ENCODE peak calls at places on chromosome 17, in eight cellular contexts. N is cardiac fibroblast; D is GM23338; E is left ventricle myocardium inferior; X is NCI-H345; L is activated T-helper 1 cell treated with anti-CD3 and anti-CD28 coated beads, Interleukin-12 subunit alpha, Interleukin-12 subunit beta, Interleukin-2, Interleukin-4 antibody, amounts not matched to agents 30 ng/mL and 10 ng/mL and 1 ng/mL, durations not matched to agents 14 hours and 24 hours and 36 hours; H is aorta; Z is Caco-2. A is an unnamed sample.
A peak's percentile ranks its signal among the peaks of the same experiment; 100 is the strongest.

GRCh38 chr17:57284583-57284982 is 28.3 kb downstream of the MSI2 start:
- DNase-seq in N (no peak), X (no peak), E (no peak), H (no peak), L (no peak), Z (no peak), D (no peak), A (no peak)

GRCh38 chr17:1684307-1685189 is at the start of gene PRPF8:
- DNase-seq in L (peak; percentile 98), E (peak; percentile 97), Z (peak; percentile 98), N (peak; percentile 98), D (peak; percentile 98), X (peak; percentile 96), H (peak; percentile 99), A (peak; percentile 99)

GRCh38 chr17:31525801-31526549 is 134.5 kb downstream of the RAB11FIP4 start:
- DNase-seq in L (no peak), E (no peak), D (peak; percentile 56), Z (no peak), X (no peak), N (no peak), H (no peak), A (no peak)

GRCh38 chr17:82407255-82407654 is 10.9 kb upstream of the HEXD start:
- DNase-seq in Z (no peak), L (no peak), X (no peak), D (no peak), E (peak; percentile 52), H (no peak), N (no peak), A (no peak)

GRCh38 chr17:77887464-77888241 is 70.8 kb upstream of the TNRC6C start:
- DNase-seq in E (peak; percentile 88), N (peak; percentile 80), X (peak; percentile 75), Z (peak; percentile 69), L (peak; percentile 38), D (peak; percentile 66), H (peak; percentile 94), A (peak; percentile 30)

GRCh38 chr17:51803161-51803560 is 355.4 kb downstream of the CA10 start:
- DNase-seq in X (no peak), L (no peak), H (no peak), N (no peak), D (peak; percentile 24), E (no peak), Z (no peak), A (no peak)

GRCh38 chr17:78242024-78242742 is 10.8 kb downstream of the TMEM235 start:
- DNase-seq in L (no peak), X (no peak), E (no peak), Z (no peak), H (no peak), N (no peak), D (no peak), A (no peak)

GRCh38 chr17:48831549-48831883 is 681 bp downstream of the CALCOCO2 start:
- DNase-seq in D (no peak), X (no peak), L (no peak), N (no peak), Z (no peak), E (no peak), H (no peak), A (no peak)

GRCh38 chr17:44376124-44376523 is 12.5 kb upstream of the FAM171A2 start:
- DNase-seq in Z (no peak), N (peak; percentile 26), D (peak; percentile 86), X (no peak), H (no peak), E (peak; percentile 56), L (no peak), A (no peak)

GRCh38 chr17:16352303-16352837 is 899 bp downstream of the CENPV start:
- DNase-seq in E (peak; percentile 18), D (peak; percentile 85), L (peak; percentile 7), N (peak; percentile 37), Z (peak; percentile 54), X (peak; percentile 76), H (peak; percentile 55), A (peak; percentile 44)

GRCh38 chr17:83175551-83176271 is 96.3 kb downstream of the METRNL start:
- DNase-seq in Z (peak; percentile 23), D (no peak), L (no peak), H (no peak), N (no peak), E (no peak), X (no peak), A (no peak)

GRCh38 chr17:81994593-81995462 is 17.4 kb downstream of the ASPSCR1 start:
- DNase-seq in N (no peak), Z (no peak), X (no peak), E (no peak), H (no peak), D (no peak), L (no peak), A (no peak)

GRCh38 chr17:59620518-59621259 is 994 bp downstream of the CLTC start:
- DNase-seq in D (peak; percentile 50), H (peak; percentile 72), E (peak; percentile 30), X (peak; percentile 45), N (peak; percentile 35), L (peak; percentile 25), Z (peak; percentile 85), A (peak; percentile 54)

GRCh38 chr17:77353684-77354419 is 213.1 kb downstream of the SEC14L1 start:
- DNase-seq in X (no peak), Z (no peak), H (no peak), L (no peak), D (no peak), N (peak; percentile 48), E (no peak), A (no peak)

GRCh38 chr17:68820476-68820824 is 134.7 kb downstream of the ABCA8 start:
- DNase-seq in N (no peak), Z (no peak), E (no peak), D (no peak), H (no peak), L (no peak), X (no peak), A (no peak)

GRCh38 chr17:82272495-82273326 is 789 bp downstream of the CSNK1D start:
- DNase-seq in D (peak; percentile 48), X (peak; percentile 51), H (peak; percentile 77), L (peak; percentile 44), E (peak; percentile 56), N (no peak), Z (no peak), A (no peak)

GRCh38 chr17:31508310-31509094 is 117.0 kb downstream of the RAB11FIP4 start:
- DNase-seq in E (no peak), Z (no peak), H (peak; percentile 35), X (no peak), N (no peak), D (peak; percentile 73), L (peak; percentile 75), A (no peak)

GRCh38 chr17:28170771-28171170 is 128.3 kb downstream of the NLK start:
- DNase-seq in Z (no peak), L (no peak), E (no peak), D (no peak), N (peak; percentile 4), X (no peak), H (no peak), A (no peak)

GRCh38 chr17:30345527-30346075 is 11.7 kb upstream of the TMIGD1 start:
- DNase-seq in L (no peak), X (no peak), E (no peak), Z (no peak), H (no peak), N (no peak), D (no peak), A (no peak)

GRCh38 chr17:9924735-9925191 is 19.7 kb upstream of the RCVRN start:
- DNase-seq in H (no peak), L (peak; percentile 1), X (peak; percentile 42), E (peak; percentile 14), Z (peak; percentile 33), D (peak; percentile 90), N (peak; percentile 76), A (peak; percentile 71)

GRCh38 chr17:76414334-76415295 is 30.2 kb downstream of the SPHK1 start:
- DNase-seq in H (peak; percentile 80), L (no peak), N (peak; percentile 10), X (peak; percentile 81), Z (no peak), E (peak; percentile 89), D (no peak), A (no peak)

GRCh38 chr17:1078062-1078711 is 81.3 kb downstream of the TIMM22 start:
- DNase-seq in Z (no peak), D (peak; percentile 51), H (no peak), E (no peak), L (no peak), X (no peak), N (no peak), A (no peak)

GRCh38 chr17:83186226-83186625 is 106.8 kb downstream of the METRNL start:
- DNase-seq in N (no peak), X (no peak), E (no peak), H (peak; percentile 44), L (no peak), Z (no peak), D (no peak), A (no peak)

GRCh38 chr17:38563362-38564253 is 42.1 kb downstream of the SRCIN1 start:
- DNase-seq in X (no peak), E (no peak), N (no peak), D (peak; percentile 94), L (no peak), H (no peak), Z (no peak), A (no peak)

GRCh38 chr17:47615766-47616424 is 33.8 kb upstream of the KPNB1 start:
- DNase-seq in H (no peak), D (peak; percentile 77), L (no peak), E (no peak), X (peak; percentile 45), Z (no peak), N (peak; percentile 77), A (peak; percentile 19)

GRCh38 chr17:75317671-75318070 is 28.4 kb upstream of the SLC25A19 start:
- DNase-seq in E (no peak), D (peak; percentile 85), L (no peak), X (no peak), H (no peak), N (no peak), Z (peak; percentile 46), A (no peak)

GRCh38 chr17:81132197-81132540 is 33.1 kb upstream of the PVALEF start:
- DNase-seq in L (no peak), D (no peak), X (no peak), Z (no peak), N (no peak), E (no peak), H (no peak), A (no peak)

GRCh38 chr17:56478836-56479447 is 114.6 kb upstream of the NOG start:
- DNase-seq in X (no peak), L (no peak), D (peak; percentile 75), E (no peak), Z (no peak), H (no peak), N (peak; percentile 22), A (peak; percentile 10)

GRCh38 chr17:45833826-45834439 is 10.7 kb upstream of the SPPL2C start:
- DNase-seq in N (no peak), E (no peak), H (no peak), L (no peak), Z (no peak), D (no peak), X (no peak), A (no peak)